ENCODE peak calls at places on chromosome 4, in four cellular contexts. G is GM20000; Y is nephron progenitor cell; J is CD4-positive, alpha-beta T cell. E is an unnamed sample.

GRCh38 chr4:152500798-152501434 is 35.0 kb downstream of the FBXW7 start:
- DNase-seq in G (peak; percentile 32), Y (peak; percentile 50), J (peak; percentile 47), E (peak; percentile 50)

GRCh38 chr4:7393491-7394183 is 41.1 kb downstream of the PSAPL1 start:
- DNase-seq in G (no peak), Y (no peak), J (no peak), E (no peak)

GRCh38 chr4:153467154-153467896 is 1.2 kb downstream of the TMEM131L start:
- DNase-seq in G (peak; percentile 93), Y (peak; percentile 49), J (peak; percentile 24), E (peak; percentile 85)

GRCh38 chr4:22635692-22636091 is 57.0 kb upstream of the GBA3 start:
- DNase-seq in G (no peak), Y (no peak), J (no peak), E (no peak)

GRCh38 chr4:161828061-161828460 is 335.7 kb downstream of the FSTL5 start:
- DNase-seq in G (peak; percentile 1), Y (no peak), J (no peak), E (no peak)

GRCh38 chr4:41877020-41877796 is 58.0 kb upstream of the TMEM33 start:
- DNase-seq in G (no peak), Y (no peak), J (no peak), E (no peak)

GRCh38 chr4:121272526-121272925 is 108.3 kb downstream of the QRFPR start:
- DNase-seq in G (peak; percentile 9), Y (no peak), J (no peak), E (no peak)

GRCh38 chr4:183612329-183613250 is 46.4 kb downstream of the RWDD4 start:
- DNase-seq in G (no peak), Y (no peak), J (no peak), E (no peak)

GRCh38 chr4:53847935-53848334 is 216.5 kb downstream of the CHIC2 start:
- DNase-seq in G (no peak), Y (no peak), J (no peak), E (no peak)

GRCh38 chr4:24321151-24321550 is 263.2 kb downstream of the DHX15 start:
- DNase-seq in G (no peak), Y (no peak), J (no peak), E (no peak)

GRCh38 chr4:151147000-151147399 is 47.6 kb downstream of the RPS3A start:
- DNase-seq in G (no peak), Y (no peak), J (no peak), E (no peak)

GRCh38 chr4:165060938-165061337 is 7.3 kb downstream of the TRIM75 start:
- DNase-seq in G (no peak), Y (no peak), J (no peak), E (no peak)

GRCh38 chr4:8507251-8507570 is 66.6 kb downstream of the TRMT44 start:
- DNase-seq in G (no peak), Y (no peak), J (no peak), E (no peak)

GRCh38 chr4:182143822-182144620 is 99.2 kb upstream of the TENM3 start:
- DNase-seq in G (peak; percentile 42), Y (peak; percentile 72), J (no peak), E (peak; percentile 55)

GRCh38 chr4:34732170-34732569 is 1512.1 kb downstream of the ARAP2 start:
- DNase-seq in G (no peak), Y (no peak), J (no peak), E (no peak)

GRCh38 chr4:15488658-15489470 is 19.2 kb downstream of the CC2D2A start:
- DNase-seq in G (no peak), Y (no peak), J (no peak), E (no peak)

GRCh38 chr4:32112891-32113290 is 1392.7 kb downstream of the PCDH7 start:
- DNase-seq in G (no peak), Y (no peak), J (no peak), E (no peak)

GRCh38 chr4:163681208-163681821 is 186.8 kb downstream of the TMA16 start:
- DNase-seq in G (peak; percentile 25), Y (peak; percentile 19), J (peak; percentile 12), E (no peak)

GRCh38 chr4:20430555-20430954 is 178.8 kb downstream of the SLIT2 start:
- DNase-seq in G (no peak), Y (no peak), J (no peak), E (no peak)

GRCh38 chr4:69689530-69690111 is 36.6 kb upstream of the UGT2A1 start:
- DNase-seq in G (peak; percentile 16), Y (no peak), J (no peak), E (no peak)

GRCh38 chr4:52407545-52407944 is 251.6 kb downstream of the USP46 start:
- DNase-seq in G (no peak), Y (no peak), J (no peak), E (no peak)

GRCh38 chr4:89283226-89283974 is 24.2 kb downstream of the GPRIN3 start:
- DNase-seq in G (no peak), Y (no peak), J (peak; percentile 28), E (no peak)

GRCh38 chr4:81069706-81070331 is 39.3 kb downstream of the BMP3 start:
- DNase-seq in G (peak; percentile 39), Y (peak; percentile 73), J (peak; percentile 31), E (peak; percentile 72)

GRCh38 chr4:27524224-27524623 is 663.6 kb downstream of the STIM2 start:
- DNase-seq in G (no peak), Y (no peak), J (no peak), E (no peak)

GRCh38 chr4:55214172-55214571 is 88.8 kb upstream of the KDR start:
- DNase-seq in G (no peak), Y (no peak), J (no peak), E (no peak)

E was measured in DMS79 treated with DMSO at 0.1 percent for 48 hours.